ENCODE peak calls at places on chromosome 7, in eight cellular contexts. K is keratinocyte, B is colonic mucosa, I is cardiac muscle cell, F is HCT116, W is psoas muscle, P is kidney, T is H1. H is an unnamed sample.
A peak's percentile ranks its signal among the peaks of the same experiment; 100 is the strongest.

GRCh38 chr7:132654150-132654549 is 77.9 kb upstream of the PLXNA4 start:
- DNase-seq in P (no peak), I (peak; percentile 27), F (peak; percentile 4), W (no peak), B (no peak), K (no peak), T (no peak), H (no peak)

GRCh38 chr7:94656925-94657731 is 1.2 kb upstream of the SGCE start:
- DNase-seq in T (no peak), W (no peak), I (peak; percentile 47), P (peak; percentile 48), B (peak; percentile 24), K (no peak), F (peak; percentile 16), H (no peak)

GRCh38 chr7:152587366-152587765 is 88.6 kb downstream of the XRCC2 start:
- DNase-seq in B (no peak), W (no peak), I (peak; percentile 20), K (no peak), F (no peak), P (no peak), T (no peak), H (no peak)

GRCh38 chr7:104814126-104814525 is 199.9 kb upstream of the KMT2E start:
- DNase-seq in W (no peak), P (no peak), I (no peak), K (no peak), F (no peak), T (no peak), B (no peak), H (no peak)

GRCh38 chr7:31788891-31789680 is 102.1 kb downstream of the PPP1R17 start:
- DNase-seq in I (no peak), P (no peak), K (no peak), F (no peak), T (no peak), B (no peak), W (no peak), H (no peak)

GRCh38 chr7:134742688-134743350 is 36.6 kb upstream of the CALD1 start:
- DNase-seq in B (peak; percentile 26), F (no peak), W (peak; percentile 42), P (no peak), K (no peak), T (no peak), I (peak; percentile 86), H (no peak)

GRCh38 chr7:109793-110556 is 82.4 kb upstream of the FAM20C start:
- DNase-seq in W (no peak), F (no peak), T (no peak), P (no peak), I (no peak), K (no peak), B (no peak), H (no peak)

GRCh38 chr7:94130716-94131115 is 126.6 kb upstream of the BET1 start:
- DNase-seq in I (peak; percentile 16), F (no peak), B (no peak), K (no peak), W (no peak), P (no peak), T (no peak), H (no peak)

GRCh38 chr7:23679898-23680416 is at the start of gene FAM221A:
- DNase-seq in B (peak; percentile 93), I (peak; percentile 87), K (peak; percentile 4), T (peak; percentile 80), F (no peak), W (peak; percentile 91), P (peak; percentile 96), H (peak; percentile 66)

GRCh38 chr7:114921636-114922150 is at the start of gene MDFIC:
- DNase-seq in B (peak; percentile 37), F (no peak), I (peak; percentile 47), T (no peak), P (peak; percentile 88), K (no peak), W (peak; percentile 21), H (no peak)

GRCh38 chr7:114901771-114902170 is 20.1 kb upstream of the MDFIC start:
- DNase-seq in T (no peak), W (no peak), P (no peak), I (peak; percentile 61), B (no peak), K (peak; percentile 46), F (peak; percentile 85), H (no peak)

GRCh38 chr7:2513702-2514101 is 5.9 kb upstream of the LFNG start:
- DNase-seq in F (no peak), T (no peak), B (no peak), I (no peak), K (no peak), W (no peak), P (no peak), H (no peak)

GRCh38 chr7:151425670-151426075 is 14.3 kb downstream of the CRYGN start:
- DNase-seq in K (no peak), T (no peak), B (no peak), I (peak; percentile 86), P (no peak), F (no peak), W (no peak), H (no peak)

GRCh38 chr7:774161-775109 is 47.4 kb upstream of the PRKAR1B start:
- DNase-seq in K (no peak), I (peak; percentile 54), F (peak; percentile 7), B (peak; percentile 69), W (peak; percentile 56), P (peak; percentile 82), T (peak; percentile 27), H (peak; percentile 61)

GRCh38 chr7:65979583-65980477 is 2.2 kb downstream of the GUSB start:
- DNase-seq in K (no peak), T (no peak), P (peak; percentile 71), B (no peak), W (no peak), I (no peak), F (no peak), H (no peak)
- H3K27ac ChIP-seq in K (no peak overlapping the region), T (no peak overlapping the region), P (peak overlapping the region; percentile 11), B (peak overlapping the region; percentile 64), W (no peak overlapping the region), I (no peak overlapping the region), F (peak overlapping the region; percentile 10), H (peak overlapping the region; percentile 38)

GRCh38 chr7:121294448-121294992 is 34.3 kb upstream of the WNT16 start:
- DNase-seq in K (no peak), W (no peak), F (no peak), I (no peak), B (no peak), P (no peak), T (no peak), H (no peak)

GRCh38 chr7:121286186-121286585 is 42.6 kb upstream of the WNT16 start:
- DNase-seq in B (no peak), I (no peak), W (no peak), P (no peak), K (no peak), F (no peak), T (no peak), H (no peak)

GRCh38 chr7:121285066-121285667 is 43.6 kb upstream of the WNT16 start:
- DNase-seq in K (no peak), F (no peak), W (no peak), T (no peak), I (no peak), P (no peak), B (no peak), H (no peak)

GRCh38 chr7:121286742-121287699 is 41.8 kb upstream of the WNT16 start:
- DNase-seq in B (no peak), F (no peak), K (no peak), I (no peak), P (no peak), T (no peak), W (no peak), H (no peak)

GRCh38 chr7:121288894-121289293 is 39.9 kb upstream of the WNT16 start:
- DNase-seq in F (peak; percentile 79), P (no peak), T (no peak), K (no peak), W (no peak), B (no peak), I (peak; percentile 50), H (no peak)
- H3K36me3 ChIP-seq in F (peaks cover 27% of the 10 kb centered on the region), P (no peaks in the 10 kb centered on the region), T (no peaks in the 10 kb centered on the region), K (no peaks in the 10 kb centered on the region), W (peaks cover 20% of the 10 kb centered on the region), B (no peaks in the 10 kb centered on the region), I (no peaks in the 10 kb centered on the region), H (no peaks in the 10 kb centered on the region)

DNA sequence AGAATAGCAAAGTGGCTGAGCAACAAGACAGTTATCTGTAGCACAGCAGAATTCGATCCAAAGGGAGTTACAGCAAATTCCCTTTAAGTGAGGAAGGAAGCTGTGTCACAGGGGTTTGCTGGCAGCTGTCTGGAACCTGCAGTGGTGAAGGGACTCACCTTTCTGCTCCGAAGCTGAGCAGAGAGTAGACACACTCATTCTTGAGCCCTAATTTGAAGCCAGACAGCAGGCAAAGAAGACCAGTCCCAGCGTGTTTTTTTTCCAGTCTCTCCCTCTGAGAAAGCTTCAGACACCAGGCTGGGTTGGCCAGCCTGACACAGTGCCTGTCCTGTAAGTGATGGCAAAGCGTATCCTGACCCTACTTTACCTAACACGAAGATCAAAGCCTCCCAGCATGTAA is 210.7 kb downstream of the TRIL start:
- DNase-seq in P (no peak), F (no peak), B (no peak), K (no peak), T (no peak), W (no peak), I (no peak), H (no peak)
- H3K27ac ChIP-seq in P (no peak overlapping the region), F (no peak overlapping the region), B (no peak overlapping the region), K (no peak overlapping the region), T (no peak overlapping the region), W (no peak overlapping the region), I (no peak overlapping the region), H (no peak overlapping the region)

GRCh38 chr7:112322070-112322469 is 115.6 kb downstream of the ZNF277 start:
- DNase-seq in B (no peak), K (no peak), T (no peak), F (no peak), P (no peak), I (no peak), W (no peak), H (no peak)
- H3K36me3 ChIP-seq in B (no peaks in the 10 kb centered on the region), K (peaks cover 5% of the 10 kb centered on the region), T (peaks cover 3% of the 10 kb centered on the region), F (no peaks in the 10 kb centered on the region), P (peaks cover 5% of the 10 kb centered on the region), I (peaks cover 9% of the 10 kb centered on the region), W (peaks cover 15% of the 10 kb centered on the region), H (peaks cover 7% of the 10 kb centered on the region)

GRCh38 chr7:37759519-37759918 is 76.0 kb downstream of the GPR141 start:
- DNase-seq in K (no peak), T (no peak), W (no peak), B (no peak), P (no peak), I (no peak), F (no peak), H (no peak)
- H3K27ac ChIP-seq in K (no peak overlapping the region), T (no peak overlapping the region), W (no peak overlapping the region), B (no peak overlapping the region), P (no peak overlapping the region), I (no peak overlapping the region), F (no peak overlapping the region), H (no peak overlapping the region)

GRCh38 chr7:113872981-113873380 is 45.8 kb downstream of the PPP1R3A start:
- DNase-seq in T (no peak), P (no peak), B (no peak), I (no peak), F (no peak), W (no peak), K (no peak), H (no peak)

DNA sequence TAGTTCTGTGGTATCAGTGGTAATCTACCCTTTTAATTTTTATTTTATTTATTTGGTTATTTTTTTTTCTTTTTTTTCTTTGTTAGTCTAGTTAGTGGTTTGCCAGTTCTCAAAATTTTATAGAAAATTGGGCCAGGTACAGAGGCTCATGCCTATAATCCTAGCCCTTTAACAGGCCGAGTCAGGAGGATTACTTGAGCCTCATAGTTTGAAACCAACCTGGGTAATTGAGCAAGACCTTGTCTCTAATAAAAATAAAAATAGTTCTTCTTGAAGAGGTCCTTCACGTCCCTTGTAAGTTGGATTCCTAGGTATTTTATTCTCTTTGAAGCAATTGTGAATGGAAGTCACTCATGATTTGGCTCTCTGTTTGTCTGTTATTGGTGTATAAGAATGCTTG is 51.5 kb downstream of the PPP1R3A start:
- DNase-seq in T (no peak), K (no peak), P (no peak), F (no peak), B (no peak), W (no peak), I (no peak), H (no peak)
- H3K36me3 ChIP-seq in T (no peaks in the 10 kb centered on the region), K (no peaks in the 10 kb centered on the region), P (no peaks in the 10 kb centered on the region), F (no peaks in the 10 kb centered on the region), B (no peaks in the 10 kb centered on the region), W (no peaks in the 10 kb centered on the region), I (no peaks in the 10 kb centered on the region), H (no peaks in the 10 kb centered on the region)